ENCODE peak calls at places on chromosomes 4 and X, in five cellular contexts. Y is sigmoid colon, N is GM12878, S is Panc1, O is GM23338. R is an unnamed sample.
A peak's percentile ranks its signal among the peaks of the same experiment; 100 is the strongest.

GRCh38 chr4:10031663-10032590 is 10.6 kb upstream of the SLC2A9 start:
- DNase-seq in N (no peak), O (peak; percentile 25), S (no peak), Y (peak; percentile 52), R (no peak)

GRCh38 chr4:36006226-36006625 is 238.1 kb downstream of the ARAP2 start:
- DNase-seq in S (no peak), N (no peak), Y (no peak), O (no peak), R (no peak)

GRCh38 chrX:63275127-63275526 is 76.0 kb downstream of the SPIN4 start:
- DNase-seq in Y (no peak), N (peak; percentile 7), O (peak; percentile 47), S (peak; percentile 27), R (no peak)

GRCh38 chr4:65668201-65669007 is 1.9 kb downstream of the EPHA5 start:
- DNase-seq in O (peak; percentile 44), S (no peak), Y (peak; percentile 63), N (no peak), R (peak; percentile 46)

GRCh38 chrX:11944486-11944885 is 186.4 kb downstream of the MSL3 start:
- DNase-seq in Y (no peak), N (no peak), O (peak; percentile 74), S (no peak), R (no peak)

GRCh38 chrX:70062076-70062475 is at the start of gene OTUD6A:
- DNase-seq in N (no peak), O (peak; percentile 21), S (no peak), Y (no peak), R (no peak)

GRCh38 chr4:32429151-32429550 is 1709.0 kb downstream of the PCDH7 start:
- DNase-seq in O (no peak), N (no peak), Y (no peak), S (no peak), R (no peak)

GRCh38 chr4:106421441-106422296 is 53.1 kb upstream of the GIMD1 start:
- DNase-seq in S (no peak), Y (no peak), O (peak; percentile 36), N (no peak), R (no peak)

GRCh38 chr4:20859097-20859781 is 159.0 kb downstream of the PACRGL start:
- DNase-seq in O (no peak), N (no peak), Y (no peak), S (no peak), R (no peak)

GRCh38 chr4:48483006-48483776 is at the start of gene SLC10A4:
- DNase-seq in Y (no peak), O (peak; percentile 70), N (no peak), S (no peak), R (no peak)

GRCh38 chr4:103046416-103047290 is 27.1 kb upstream of the SLC9B1 start:
- DNase-seq in N (no peak), S (peak; percentile 20), O (peak; percentile 84), Y (no peak), R (no peak)

GRCh38 chr4:84232311-84233095 is 266.6 kb downstream of the NKX6-1 start:
- DNase-seq in Y (no peak), O (no peak), S (no peak), N (no peak), R (no peak)

GRCh38 chr4:186067757-186068385 is 1.1 kb upstream of the TLR3 start:
- DNase-seq in O (peak; percentile 62), N (peak; percentile 25), S (peak; percentile 25), Y (peak; percentile 82), R (peak; percentile 80)

GRCh38 chrX:26651755-26652154 is 435.8 kb downstream of the MAGEB5 start:
- DNase-seq in N (no peak), Y (no peak), S (no peak), O (no peak), R (no peak)

GRCh38 chr4:69098470-69098869 is 2.2 kb downstream of the UGT2B7 start:
- DNase-seq in N (no peak), S (no peak), O (no peak), Y (no peak), R (no peak)

GRCh38 chrX:10577863-10578262 is 42.5 kb downstream of the MID1 start:
- DNase-seq in S (no peak), O (no peak), N (no peak), Y (no peak), R (no peak)

GRCh38 chrX:19535481-19535880 is 20.2 kb upstream of the MAP3K15 start:
- DNase-seq in Y (no peak), S (no peak), N (no peak), O (peak; percentile 42), R (no peak)

GRCh38 chrX:34734383-34734782 is 77.3 kb upstream of the TMEM47 start:
- DNase-seq in O (no peak), Y (no peak), N (no peak), S (no peak), R (no peak)

GRCh38 chrX:129706395-129707072 is 32.2 kb upstream of the XPNPEP2 start:
- DNase-seq in N (no peak), Y (no peak), O (no peak), S (no peak), R (no peak)

GRCh38 chr4:100569196-100569595 is 51.4 kb upstream of the EMCN start:
- DNase-seq in Y (no peak), N (no peak), O (no peak), S (no peak), R (no peak)

GRCh38 chr4:170773709-170774273 is 684.0 kb upstream of the AADAT start:
- DNase-seq in S (no peak), O (no peak), Y (no peak), N (no peak), R (no peak)

GRCh38 chr4:6896035-6896434 is 13.6 kb upstream of the TBC1D14 start:
- DNase-seq in O (no peak), S (no peak), N (no peak), Y (no peak), R (no peak)

GRCh38 chr4:5858020-5858769 is 34.7 kb downstream of the CRMP1 start:
- DNase-seq in Y (no peak), S (no peak), O (no peak), N (no peak), R (no peak)

GRCh38 chrX:70769659-70770232 is 138.8 kb downstream of the TEX11 start:
- DNase-seq in S (no peak), Y (no peak), N (no peak), O (peak; percentile 4), R (no peak)

GRCh38 chrX:79477691-79478090 is 110.6 kb upstream of the ITM2A start:
- DNase-seq in Y (no peak), S (no peak), O (no peak), N (no peak), R (no peak)

GRCh38 chr4:108345862-108346530 is 177.3 kb upstream of the LEF1 start:
- DNase-seq in Y (no peak), N (no peak), O (no peak), S (no peak), R (no peak)

GRCh38 chrX:93649381-93649780 is 24.0 kb downstream of the NAP1L3 start:
- DNase-seq in Y (no peak), O (no peak), N (no peak), S (no peak), R (no peak)

GRCh38 chr4:1208266-1208961 is 36.0 kb upstream of the SPON2 start:
- DNase-seq in S (no peak), Y (peak; percentile 72), N (no peak), O (peak; percentile 18), R (no peak)

GRCh38 chr4:61614256-61614655 is 414.1 kb downstream of the ADGRL3 start:
- DNase-seq in O (no peak), S (no peak), Y (no peak), N (no peak), R (no peak)

GRCh38 chr4:101865501-101866062 is 75.1 kb downstream of the BANK1 start:
- DNase-seq in O (no peak), S (peak; percentile 69), Y (no peak), N (no peak), R (no peak)

GRCh38 chr4:139734875-139735380 is 69.3 kb downstream of the MGST2 start:
- DNase-seq in O (peak; percentile 91), N (no peak), S (no peak), Y (peak; percentile 95), R (peak; percentile 88)

GRCh38 chr4:90187148-90187884 is 60.1 kb downstream of the CCSER1 start:
- DNase-seq in S (no peak), N (peak; percentile 35), Y (no peak), O (no peak), R (no peak)

GRCh38 chr4:140703463-140703862 is 52.7 kb downstream of the TBC1D9 start:
- DNase-seq in S (no peak), N (no peak), Y (no peak), O (no peak), R (no peak)

GRCh38 chr4:27087306-27088045 is 226.8 kb downstream of the STIM2 start:
- DNase-seq in O (peak; percentile 55), N (no peak), Y (no peak), S (no peak), R (no peak)

GRCh38 chrX:8730812-8731578 is 942 bp downstream of the ANOS1 start:
- DNase-seq in S (no peak), Y (no peak), N (no peak), O (peak; percentile 25), R (peak; percentile 4)

GRCh38 chr4:37441231-37442061 is 196.9 kb downstream of the NWD2 start:
- DNase-seq in O (no peak), Y (no peak), S (no peak), N (no peak), R (no peak)
- H3K27ac ChIP-seq in O (no peak overlapping the region), Y (no peak overlapping the region), S (no peak overlapping the region), N (no peak overlapping the region), R (no peak overlapping the region)

GRCh38 chr4:184318852-184319251 is 101.2 kb upstream of the ENPP6 start:
- DNase-seq in S (no peak), O (no peak), N (no peak), Y (no peak), R (no peak)
- TF ChIP-seq POLR2AphosphoS5 in S (no peak), O (no peak), N (no peak), Y (no peak), R (no peak)

DNA sequence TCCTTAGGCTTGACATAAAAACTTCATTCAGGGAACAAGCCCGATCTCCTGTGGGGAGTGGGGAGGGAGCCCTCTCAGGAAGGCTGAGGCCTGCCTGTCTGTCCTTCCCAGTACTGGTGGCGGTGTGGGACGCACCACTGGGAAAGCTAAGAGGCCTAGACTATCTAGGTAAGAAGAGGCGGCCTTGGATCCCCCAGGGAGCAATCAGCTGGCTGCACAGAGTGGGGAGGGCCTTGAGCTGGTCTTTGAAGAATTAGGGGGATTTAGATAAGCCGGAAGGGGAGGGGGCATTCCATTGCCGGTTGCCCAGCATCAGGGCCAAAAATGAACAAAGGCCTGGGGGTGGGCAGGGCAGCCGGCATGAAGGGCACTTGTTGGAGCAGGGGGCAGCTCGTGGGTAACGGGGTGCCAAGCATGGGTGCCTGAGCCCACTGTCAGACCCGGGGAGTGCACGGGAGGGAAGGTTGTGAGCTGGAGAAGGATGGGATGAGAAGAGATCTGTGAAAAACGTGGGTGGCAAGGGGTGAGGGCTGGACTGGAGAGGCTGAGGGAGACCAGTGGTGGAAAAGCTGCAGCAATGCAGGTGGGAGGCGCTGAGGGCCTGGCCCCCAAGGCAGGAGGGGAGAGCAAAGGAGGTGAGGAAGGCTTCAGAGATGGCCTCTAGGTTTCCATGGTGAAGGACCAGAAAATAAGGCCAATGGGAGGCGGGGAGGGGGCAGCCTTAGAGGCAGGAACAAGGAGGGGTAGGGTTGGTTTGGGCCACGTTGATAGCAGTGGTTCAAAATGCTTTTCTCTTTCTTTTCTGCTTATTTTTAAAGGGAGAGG is 8.5 kb downstream of the KLF3 start:
- DNase-seq in N (no peak), S (no peak), Y (no peak), O (no peak), R (no peak)
- H3K4me1 ChIP-seq in N (peaks cover 52% of the 10 kb centered on the region), S (peaks cover 68% of the 10 kb centered on the region), Y (peaks cover 98% of the 10 kb centered on the region), O (peaks cover 71% of the 10 kb centered on the region), R (peaks cover 57% of the 10 kb centered on the region)

DNA sequence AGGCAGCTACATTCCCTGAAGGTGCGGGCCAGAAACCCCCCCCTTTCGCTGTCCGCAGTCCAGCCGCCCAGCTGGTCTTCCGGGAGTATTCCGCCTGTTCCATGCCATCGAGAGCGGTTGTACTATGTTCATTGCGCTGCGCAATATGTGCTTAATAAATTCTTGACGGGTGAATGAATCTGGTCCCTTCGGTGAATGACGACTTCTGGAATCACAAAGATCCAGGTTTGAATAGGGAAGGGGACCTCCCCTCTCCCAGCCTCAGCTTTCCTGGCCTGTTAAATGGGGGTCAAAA is 777 bp upstream of the TFE3 start:
- DNase-seq in S (no peak), N (no peak), O (no peak), Y (no peak), R (no peak)
- H3K27ac ChIP-seq in S (peak overlapping the region; percentile 89), N (peak overlapping the region; percentile 48), O (no peak overlapping the region), Y (peak overlapping the region; percentile 75), R (peak overlapping the region; percentile 75)